ENCODE peak calls at places on chromosomes 12 and 14, in nine cellular contexts. One of them, this sample, is unnamed.

GRCh38 chr12:132380646-132381045 is 51.3 kb upstream of the GALNT9 start:
- DNase-seq in anterior cingulate cortex: no peak
- DNase-seq in heart right ventricle: no peak
- DNase-seq in HEK293T: no peak
- DNase-seq in smooth muscle cell of the brain vasculature: no peak
- DNase-seq in heart left ventricle: no peak
- DNase-seq in activated T-cell treated with anti-CD3 and anti-CD28 coated beads for 4 hours: no peak
- DNase-seq in DMS153: no peak
- DNase-seq in mesendoderm: no peak
- DNase-seq in this sample: no peak

GRCh38 chr12:69514845-69515244 is 44.7 kb downstream of the FRS2 start:
- DNase-seq in anterior cingulate cortex: no peak
- DNase-seq in heart right ventricle: no peak
- DNase-seq in HEK293T: no peak
- DNase-seq in smooth muscle cell of the brain vasculature: no peak
- DNase-seq in heart left ventricle: no peak
- DNase-seq in activated T-cell treated with anti-CD3 and anti-CD28 coated beads for 4 hours: no peak
- DNase-seq in DMS153: no peak
- DNase-seq in mesendoderm: no peak
- DNase-seq in this sample: no peak

GRCh38 chr14:92074555-92074954 is 31.8 kb downstream of the ATXN3 start:
- DNase-seq in anterior cingulate cortex: no peak
- DNase-seq in heart right ventricle: no peak
- DNase-seq in HEK293T: no peak
- DNase-seq in smooth muscle cell of the brain vasculature: no peak
- DNase-seq in heart left ventricle: no peak
- DNase-seq in activated T-cell treated with anti-CD3 and anti-CD28 coated beads for 4 hours: no peak
- DNase-seq in DMS153: no peak
- DNase-seq in mesendoderm: no peak
- DNase-seq in this sample: no peak

GRCh38 chr12:13546231-13546630 is 349.7 kb downstream of the EMP1 start:
- DNase-seq in anterior cingulate cortex: no peak
- DNase-seq in heart right ventricle: no peak
- DNase-seq in HEK293T: no peak
- DNase-seq in smooth muscle cell of the brain vasculature: no peak
- DNase-seq in heart left ventricle: no peak
- DNase-seq in activated T-cell treated with anti-CD3 and anti-CD28 coated beads for 4 hours: no peak
- DNase-seq in DMS153: no peak
- DNase-seq in mesendoderm: no peak
- DNase-seq in this sample: no peak

GRCh38 chr14:70602254-70602653 is 1.8 kb upstream of the MED6 start:
- DNase-seq in anterior cingulate cortex: no peak
- DNase-seq in heart right ventricle: no peak
- DNase-seq in HEK293T: no peak
- DNase-seq in smooth muscle cell of the brain vasculature: no peak
- DNase-seq in heart left ventricle: no peak
- DNase-seq in activated T-cell treated with anti-CD3 and anti-CD28 coated beads for 4 hours: no peak
- DNase-seq in DMS153: no peak
- DNase-seq in mesendoderm: no peak
- DNase-seq in this sample: no peak

GRCh38 chr14:103533137-103533998 is 4.4 kb downstream of the TRMT61A start:
- DNase-seq in anterior cingulate cortex: no peak
- DNase-seq in heart right ventricle: no peak
- DNase-seq in HEK293T: no peak
- DNase-seq in smooth muscle cell of the brain vasculature: no peak
- DNase-seq in heart left ventricle: no peak
- DNase-seq in activated T-cell treated with anti-CD3 and anti-CD28 coated beads for 4 hours: no peak
- DNase-seq in DMS153: no peak
- DNase-seq in mesendoderm: no peak
- DNase-seq in this sample: no peak

GRCh38 chr12:116339800-116340371 is 62.4 kb upstream of the MED13L start:
- DNase-seq in anterior cingulate cortex: no peak
- DNase-seq in heart right ventricle: no peak
- DNase-seq in HEK293T: no peak
- DNase-seq in smooth muscle cell of the brain vasculature: no peak
- DNase-seq in heart left ventricle: no peak
- DNase-seq in activated T-cell treated with anti-CD3 and anti-CD28 coated beads for 4 hours: no peak
- DNase-seq in DMS153: no peak
- DNase-seq in mesendoderm: no peak
- DNase-seq in this sample: no peak

GRCh38 chr12:50059440-50060119 is 2.2 kb downstream of the ASIC1 start:
- DNase-seq in anterior cingulate cortex: no peak
- DNase-seq in heart right ventricle: no peak
- DNase-seq in HEK293T: no peak
- DNase-seq in smooth muscle cell of the brain vasculature: no peak
- DNase-seq in heart left ventricle: no peak
- DNase-seq in activated T-cell treated with anti-CD3 and anti-CD28 coated beads for 4 hours: peak; percentile 41
- DNase-seq in DMS153: no peak
- DNase-seq in mesendoderm: no peak
- DNase-seq in this sample: no peak

GRCh38 chr12:113136990-113137511 is 1.5 kb upstream of the RASAL1 start:
- DNase-seq in anterior cingulate cortex: no peak
- DNase-seq in heart right ventricle: no peak
- DNase-seq in HEK293T: no peak
- DNase-seq in smooth muscle cell of the brain vasculature: no peak
- DNase-seq in heart left ventricle: no peak
- DNase-seq in activated T-cell treated with anti-CD3 and anti-CD28 coated beads for 4 hours: no peak
- DNase-seq in DMS153: no peak
- DNase-seq in mesendoderm: no peak
- DNase-seq in this sample: no peak

GRCh38 chr14:60008042-60008441 is 83.7 kb upstream of the PCNX4 start:
- DNase-seq in anterior cingulate cortex: no peak
- DNase-seq in heart right ventricle: no peak
- DNase-seq in HEK293T: no peak
- DNase-seq in smooth muscle cell of the brain vasculature: no peak
- DNase-seq in heart left ventricle: no peak
- DNase-seq in activated T-cell treated with anti-CD3 and anti-CD28 coated beads for 4 hours: no peak
- DNase-seq in DMS153: no peak
- DNase-seq in mesendoderm: no peak
- DNase-seq in this sample: no peak

GRCh38 chr14:32202468-32202865 is 602 bp downstream of the RNU6-8 start:
- DNase-seq in anterior cingulate cortex: no peak
- DNase-seq in heart right ventricle: no peak
- DNase-seq in HEK293T: no peak
- DNase-seq in smooth muscle cell of the brain vasculature: no peak
- DNase-seq in heart left ventricle: no peak
- DNase-seq in activated T-cell treated with anti-CD3 and anti-CD28 coated beads for 4 hours: no peak
- DNase-seq in DMS153: no peak
- DNase-seq in mesendoderm: peak; percentile 52
- DNase-seq in this sample: peak; percentile 22

GRCh38 chr12:113019045-113019444 is 37.5 kb upstream of the DTX1 start:
- DNase-seq in anterior cingulate cortex: no peak
- DNase-seq in heart right ventricle: no peak
- DNase-seq in HEK293T: no peak
- DNase-seq in smooth muscle cell of the brain vasculature: no peak
- DNase-seq in heart left ventricle: no peak
- DNase-seq in activated T-cell treated with anti-CD3 and anti-CD28 coated beads for 4 hours: no peak
- DNase-seq in DMS153: peak; percentile 17
- DNase-seq in mesendoderm: peak; percentile 6
- DNase-seq in this sample: no peak

GRCh38 chr12:93234641-93235040 is 143.1 kb upstream of the NUDT4 start:
- DNase-seq in anterior cingulate cortex: no peak
- DNase-seq in heart right ventricle: no peak
- DNase-seq in HEK293T: no peak
- DNase-seq in smooth muscle cell of the brain vasculature: no peak
- DNase-seq in heart left ventricle: no peak
- DNase-seq in activated T-cell treated with anti-CD3 and anti-CD28 coated beads for 4 hours: no peak
- DNase-seq in DMS153: peak; percentile 22
- DNase-seq in mesendoderm: peak; percentile 28
- DNase-seq in this sample: no peak

GRCh38 chr12:47391566-47391965 is 311.8 kb upstream of the AMIGO2 start:
- DNase-seq in anterior cingulate cortex: no peak
- DNase-seq in heart right ventricle: no peak
- DNase-seq in HEK293T: no peak
- DNase-seq in smooth muscle cell of the brain vasculature: no peak
- DNase-seq in heart left ventricle: no peak
- DNase-seq in activated T-cell treated with anti-CD3 and anti-CD28 coated beads for 4 hours: peak; percentile 50
- DNase-seq in DMS153: no peak
- DNase-seq in mesendoderm: no peak
- DNase-seq in this sample: no peak

GRCh38 chr14:68506021-68506644 is 286.7 kb downstream of the ZFP36L1 start:
- DNase-seq in anterior cingulate cortex: no peak
- DNase-seq in heart right ventricle: no peak
- DNase-seq in HEK293T: no peak
- DNase-seq in smooth muscle cell of the brain vasculature: no peak
- DNase-seq in heart left ventricle: peak; percentile 55
- DNase-seq in activated T-cell treated with anti-CD3 and anti-CD28 coated beads for 4 hours: no peak
- DNase-seq in DMS153: no peak
- DNase-seq in mesendoderm: peak; percentile 44
- DNase-seq in this sample: peak; percentile 69

GRCh38 chr12:65509953-65510352 is 231.5 kb downstream of the MSRB3 start:
- DNase-seq in anterior cingulate cortex: no peak
- DNase-seq in heart right ventricle: no peak
- DNase-seq in HEK293T: no peak
- DNase-seq in smooth muscle cell of the brain vasculature: no peak
- DNase-seq in heart left ventricle: no peak
- DNase-seq in activated T-cell treated with anti-CD3 and anti-CD28 coated beads for 4 hours: no peak
- DNase-seq in DMS153: no peak
- DNase-seq in mesendoderm: no peak
- DNase-seq in this sample: peak; percentile 34

GRCh38 chr12:25365340-25365730 is 114.6 kb upstream of the KRAS start:
- DNase-seq in anterior cingulate cortex: no peak
- DNase-seq in heart right ventricle: no peak
- DNase-seq in HEK293T: no peak
- DNase-seq in smooth muscle cell of the brain vasculature: no peak
- DNase-seq in heart left ventricle: no peak
- DNase-seq in activated T-cell treated with anti-CD3 and anti-CD28 coated beads for 4 hours: no peak
- DNase-seq in DMS153: no peak
- DNase-seq in mesendoderm: no peak
- DNase-seq in this sample: no peak

GRCh38 chr14:51219473-51220448 is 20.3 kb upstream of the TMX1 start:
- DNase-seq in anterior cingulate cortex: no peak
- DNase-seq in heart right ventricle: no peak
- DNase-seq in HEK293T: no peak
- DNase-seq in smooth muscle cell of the brain vasculature: no peak
- DNase-seq in heart left ventricle: no peak
- DNase-seq in activated T-cell treated with anti-CD3 and anti-CD28 coated beads for 4 hours: no peak
- DNase-seq in DMS153: no peak
- DNase-seq in mesendoderm: peak; percentile 36
- DNase-seq in this sample: no peak

GRCh38 chr12:16285586-16285985 is 8.1 kb upstream of the SLC15A5 start:
- DNase-seq in anterior cingulate cortex: no peak
- DNase-seq in heart right ventricle: no peak
- DNase-seq in HEK293T: no peak
- DNase-seq in smooth muscle cell of the brain vasculature: no peak
- DNase-seq in heart left ventricle: no peak
- DNase-seq in activated T-cell treated with anti-CD3 and anti-CD28 coated beads for 4 hours: no peak
- DNase-seq in DMS153: no peak
- DNase-seq in mesendoderm: no peak
- DNase-seq in this sample: no peak

GRCh38 chr12:64392221-64392620 is 1.7 kb upstream of the C12orf56 start:
- DNase-seq in anterior cingulate cortex: no peak
- DNase-seq in heart right ventricle: no peak
- DNase-seq in HEK293T: peak; percentile 16
- DNase-seq in smooth muscle cell of the brain vasculature: no peak
- DNase-seq in heart left ventricle: no peak
- DNase-seq in activated T-cell treated with anti-CD3 and anti-CD28 coated beads for 4 hours: no peak
- DNase-seq in DMS153: no peak
- DNase-seq in mesendoderm: peak; percentile 63
- DNase-seq in this sample: no peak

GRCh38 chr12:131775904-131776889 is 52.0 kb upstream of the MMP17 start:
- DNase-seq in anterior cingulate cortex: no peak
- DNase-seq in heart right ventricle: no peak
- DNase-seq in HEK293T: no peak
- DNase-seq in smooth muscle cell of the brain vasculature: no peak
- DNase-seq in heart left ventricle: no peak
- DNase-seq in activated T-cell treated with anti-CD3 and anti-CD28 coated beads for 4 hours: no peak
- DNase-seq in DMS153: no peak
- DNase-seq in mesendoderm: no peak
- DNase-seq in this sample: no peak

GRCh38 chr12:132614029-132614428 is 3.6 kb upstream of the LRCOL1 start:
- DNase-seq in anterior cingulate cortex: no peak
- DNase-seq in heart right ventricle: no peak
- DNase-seq in HEK293T: no peak
- DNase-seq in smooth muscle cell of the brain vasculature: no peak
- DNase-seq in heart left ventricle: no peak
- DNase-seq in activated T-cell treated with anti-CD3 and anti-CD28 coated beads for 4 hours: no peak
- DNase-seq in DMS153: no peak
- DNase-seq in mesendoderm: no peak
- DNase-seq in this sample: no peak

GRCh38 chr14:100890044-100890443 is 13.5 kb downstream of the RTL1 start:
- DNase-seq in anterior cingulate cortex: no peak
- DNase-seq in heart right ventricle: no peak
- DNase-seq in HEK293T: no peak
- DNase-seq in smooth muscle cell of the brain vasculature: no peak
- DNase-seq in heart left ventricle: no peak
- DNase-seq in activated T-cell treated with anti-CD3 and anti-CD28 coated beads for 4 hours: no peak
- DNase-seq in DMS153: no peak
- DNase-seq in mesendoderm: no peak
- DNase-seq in this sample: no peak

GRCh38 chr12:1131811-1132224 is 140.8 kb downstream of the ERC1 start:
- DNase-seq in anterior cingulate cortex: no peak
- DNase-seq in heart right ventricle: no peak
- DNase-seq in HEK293T: no peak
- DNase-seq in smooth muscle cell of the brain vasculature: no peak
- DNase-seq in heart left ventricle: no peak
- DNase-seq in activated T-cell treated with anti-CD3 and anti-CD28 coated beads for 4 hours: no peak
- DNase-seq in DMS153: no peak
- DNase-seq in mesendoderm: no peak
- DNase-seq in this sample: no peak

GRCh38 chr12:108752387-108752786 is 21.1 kb upstream of the CORO1C start:
- DNase-seq in anterior cingulate cortex: no peak
- DNase-seq in heart right ventricle: no peak
- DNase-seq in HEK293T: no peak
- DNase-seq in smooth muscle cell of the brain vasculature: no peak
- DNase-seq in heart left ventricle: peak; percentile 45
- DNase-seq in activated T-cell treated with anti-CD3 and anti-CD28 coated beads for 4 hours: no peak
- DNase-seq in DMS153: no peak
- DNase-seq in mesendoderm: no peak
- DNase-seq in this sample: no peak

GRCh38 chr12:69401940-69402339 is 42.4 kb downstream of the YEATS4 start:
- DNase-seq in anterior cingulate cortex: no peak
- DNase-seq in heart right ventricle: peak; percentile 25
- DNase-seq in HEK293T: no peak
- DNase-seq in smooth muscle cell of the brain vasculature: no peak
- DNase-seq in heart left ventricle: peak; percentile 26
- DNase-seq in activated T-cell treated with anti-CD3 and anti-CD28 coated beads for 4 hours: no peak
- DNase-seq in DMS153: no peak
- DNase-seq in mesendoderm: no peak
- DNase-seq in this sample: no peak

GRCh38 chr12:6768385-6769002 is 2.3 kb downstream of the PTMS start:
- DNase-seq in anterior cingulate cortex: no peak
- DNase-seq in heart right ventricle: no peak
- DNase-seq in HEK293T: no peak
- DNase-seq in smooth muscle cell of the brain vasculature: no peak
- DNase-seq in heart left ventricle: no peak
- DNase-seq in activated T-cell treated with anti-CD3 and anti-CD28 coated beads for 4 hours: no peak
- DNase-seq in DMS153: no peak
- DNase-seq in mesendoderm: no peak
- DNase-seq in this sample: peak; percentile 45

GRCh38 chr12:52070243-52070925 is 606 bp downstream of the ATG101 start:
- DNase-seq in anterior cingulate cortex: no peak
- DNase-seq in heart right ventricle: no peak
- DNase-seq in HEK293T: no peak
- DNase-seq in smooth muscle cell of the brain vasculature: no peak
- DNase-seq in heart left ventricle: peak; percentile 27
- DNase-seq in activated T-cell treated with anti-CD3 and anti-CD28 coated beads for 4 hours: no peak
- DNase-seq in DMS153: no peak
- DNase-seq in mesendoderm: peak; percentile 34
- DNase-seq in this sample: no peak

GRCh38 chr14:100332797-100333196 is 9.7 kb downstream of the SLC25A47 start:
- DNase-seq in anterior cingulate cortex: no peak
- DNase-seq in heart right ventricle: no peak
- DNase-seq in HEK293T: no peak
- DNase-seq in smooth muscle cell of the brain vasculature: no peak
- DNase-seq in heart left ventricle: no peak
- DNase-seq in activated T-cell treated with anti-CD3 and anti-CD28 coated beads for 4 hours: no peak
- DNase-seq in DMS153: no peak
- DNase-seq in mesendoderm: no peak
- DNase-seq in this sample: no peak

GRCh38 chr14:54881761-54882401 is 20.7 kb downstream of the GCH1 start:
- DNase-seq in anterior cingulate cortex: no peak
- DNase-seq in heart right ventricle: no peak
- DNase-seq in HEK293T: no peak
- DNase-seq in smooth muscle cell of the brain vasculature: no peak
- DNase-seq in heart left ventricle: no peak
- DNase-seq in activated T-cell treated with anti-CD3 and anti-CD28 coated beads for 4 hours: no peak
- DNase-seq in DMS153: no peak
- DNase-seq in mesendoderm: no peak
- DNase-seq in this sample: no peak

GRCh38 chr14:90839024-90839888 is 23.0 kb upstream of the TTC7B start:
- DNase-seq in anterior cingulate cortex: no peak
- DNase-seq in heart right ventricle: peak; percentile 81
- DNase-seq in HEK293T: no peak
- DNase-seq in smooth muscle cell of the brain vasculature: no peak
- DNase-seq in heart left ventricle: peak; percentile 79
- DNase-seq in activated T-cell treated with anti-CD3 and anti-CD28 coated beads for 4 hours: no peak
- DNase-seq in DMS153: no peak
- DNase-seq in mesendoderm: no peak
- DNase-seq in this sample: no peak